ENCODE peak calls at places on chromosomes 12 and 14, in eight cellular contexts. K, F, E, M, R, G, J and W are unnamed samples.

GRCh38 chr12:74644681-74645080 is 107.0 kb downstream of the ATXN7L3B start:
- DNase-seq in K (no peak), F (no peak), E (no peak), M (no peak), R (no peak), G (no peak), J (no peak), W (no peak)

GRCh38 chr12:124568431-124569374 is 1.3 kb upstream of the NCOR2 start:
- DNase-seq in K (peak), F (peak), E (peak), M (peak), R (peak), G (peak), J (peak), W (no peak)

GRCh38 chr12:68036642-68037041 is 47.4 kb downstream of the IFNG-AS1 start:
- DNase-seq in K (no peak), F (no peak), E (no peak), M (no peak), R (no peak), G (no peak), J (no peak), W (no peak)

GRCh38 chr12:96197503-96198272 is 3.5 kb downstream of the ELK3 start:
- DNase-seq in K (no peak), F (no peak), E (no peak), M (no peak), R (peak), G (no peak), J (no peak), W (no peak)

GRCh38 chr12:15856097-15856982 is 25.8 kb upstream of the STRAP start:
- DNase-seq in K (peak), F (no peak), E (no peak), M (peak), R (peak), G (no peak), J (no peak), W (no peak)

GRCh38 chr12:6647083-6647604 is at the start of gene ACRBP:
- DNase-seq in K (peak), F (no peak), E (peak), M (peak), R (peak), G (peak), J (peak), W (no peak)

GRCh38 chr12:62861157-62861535 is 73.8 kb downstream of the PPM1H start:
- DNase-seq in K (no peak), F (no peak), E (no peak), M (no peak), R (no peak), G (no peak), J (no peak), W (no peak)

GRCh38 chr12:47028186-47028585 is 51.2 kb upstream of the PCED1B start:
- DNase-seq in K (no peak), F (no peak), E (no peak), M (no peak), R (no peak), G (no peak), J (no peak), W (no peak)

GRCh38 chr14:102182901-102183619 is 43.4 kb downstream of the WDR20 start:
- DNase-seq in K (no peak), F (no peak), E (no peak), M (no peak), R (peak), G (no peak), J (no peak), W (no peak)

GRCh38 chr12:42186793-42187192 is 42.1 kb upstream of the GXYLT1 start:
- DNase-seq in K (no peak), F (no peak), E (no peak), M (no peak), R (no peak), G (no peak), J (no peak), W (no peak)

GRCh38 chr12:3119745-3120660 is 42.8 kb downstream of the TSPAN9 start:
- DNase-seq in K (no peak), F (no peak), E (peak), M (no peak), R (peak), G (no peak), J (peak), W (no peak)

GRCh38 chr14:55188686-55189295 is 2.6 kb downstream of the DLGAP5 start:
- DNase-seq in K (no peak), F (no peak), E (no peak), M (no peak), R (peak), G (no peak), J (no peak), W (no peak)

GRCh38 chr14:105128059-105128458 is 40.5 kb downstream of the JAG2 start:
- DNase-seq in K (no peak), F (no peak), E (no peak), M (no peak), R (peak), G (no peak), J (no peak), W (no peak)

GRCh38 chr14:98949031-98949430 is 323.0 kb downstream of the BCL11B start:
- DNase-seq in K (no peak), F (no peak), E (no peak), M (no peak), R (no peak), G (no peak), J (no peak), W (no peak)

GRCh38 chr12:118292836-118293235 is 79.9 kb downstream of the TAOK3 start:
- DNase-seq in K (no peak), F (no peak), E (no peak), M (no peak), R (no peak), G (no peak), J (no peak), W (no peak)

GRCh38 chr12:122366685-122367475 is 55.6 kb downstream of the CLIP1 start:
- DNase-seq in K (no peak), F (no peak), E (peak), M (no peak), R (peak), G (peak), J (peak), W (no peak)

GRCh38 chr12:93836616-93837260 is 159.6 kb downstream of the CRADD start:
- DNase-seq in K (no peak), F (peak), E (no peak), M (no peak), R (no peak), G (no peak), J (no peak), W (no peak)

GRCh38 chr12:106113446-106114083 is 25.2 kb downstream of the NUAK1 start:
- DNase-seq in K (no peak), F (no peak), E (no peak), M (no peak), R (peak), G (no peak), J (no peak), W (no peak)

GRCh38 chr14:58215191-58215914 is 15.4 kb downstream of the ACTR10 start:
- DNase-seq in K (no peak), F (no peak), E (no peak), M (no peak), R (no peak), G (no peak), J (no peak), W (no peak)

GRCh38 chr14:68651652-68652432 is 141.0 kb downstream of the ZFP36L1 start:
- DNase-seq in K (no peak), F (no peak), E (no peak), M (no peak), R (peak), G (no peak), J (no peak), W (no peak)

GRCh38 chr12:56071648-56072047 is 8.3 kb upstream of the ERBB3 start:
- DNase-seq in K (no peak), F (no peak), E (no peak), M (no peak), R (peak), G (no peak), J (no peak), W (no peak)

GRCh38 chr12:65335021-65335714 is 56.7 kb downstream of the MSRB3 start:
- DNase-seq in K (no peak), F (no peak), E (peak), M (no peak), R (peak), G (no peak), J (no peak), W (no peak)

GRCh38 chr12:116885496-116885895 is 4.3 kb upstream of the HRK start:
- DNase-seq in K (no peak), F (no peak), E (no peak), M (peak), R (no peak), G (no peak), J (no peak), W (no peak)

GRCh38 chr12:45281994-45282393 is 66.1 kb downstream of the ANO6 start:
- DNase-seq in K (no peak), F (no peak), E (no peak), M (no peak), R (peak), G (no peak), J (no peak), W (no peak)

GRCh38 chr12:22164101-22164500 is 118.1 kb downstream of the CMAS start:
- DNase-seq in K (no peak), F (no peak), E (no peak), M (peak), R (no peak), G (no peak), J (no peak), W (no peak)

GRCh38 chr14:77459072-77459723 is 1.3 kb downstream of the AHSA1 start:
- DNase-seq in K (peak), F (no peak), E (peak), M (peak), R (peak), G (no peak), J (no peak), W (no peak)

GRCh38 chr12:92612611-92613010 is 90.2 kb upstream of the PLEKHG7 start:
- DNase-seq in K (no peak), F (no peak), E (no peak), M (no peak), R (no peak), G (no peak), J (no peak), W (no peak)

GRCh38 chr12:92604786-92605185 is 98.0 kb upstream of the PLEKHG7 start:
- DNase-seq in K (no peak), F (no peak), E (no peak), M (no peak), R (no peak), G (no peak), J (no peak), W (no peak)

GRCh38 chr12:92606956-92607355 is 95.8 kb upstream of the PLEKHG7 start:
- DNase-seq in K (no peak), F (no peak), E (no peak), M (no peak), R (no peak), G (no peak), J (no peak), W (no peak)

GRCh38 chr12:92605621-92606170 is 97.1 kb upstream of the PLEKHG7 start:
- DNase-seq in K (no peak), F (no peak), E (no peak), M (no peak), R (no peak), G (no peak), J (no peak), W (no peak)

GRCh38 chr12:92608418-92609091 is 94.2 kb upstream of the PLEKHG7 start:
- DNase-seq in K (peak), F (no peak), E (no peak), M (peak), R (peak), G (no peak), J (no peak), W (no peak)
- TF ChIP-seq CTCF in K (peak), F (no peak), E (peak), M (peak), R (peak), G (peak), J (peak), W (peak)

GRCh38 chr14:50677527-50678063 is 9.5 kb upstream of the SAV1 start:
- DNase-seq in K (no peak), F (no peak), E (no peak), M (peak), R (peak), G (no peak), J (no peak), W (no peak)
- H3K27ac ChIP-seq in K (no peak), F (no peak), E (no peak), M (no peak), R (peak), G (peak), J (no peak), W (peak)

DNA sequence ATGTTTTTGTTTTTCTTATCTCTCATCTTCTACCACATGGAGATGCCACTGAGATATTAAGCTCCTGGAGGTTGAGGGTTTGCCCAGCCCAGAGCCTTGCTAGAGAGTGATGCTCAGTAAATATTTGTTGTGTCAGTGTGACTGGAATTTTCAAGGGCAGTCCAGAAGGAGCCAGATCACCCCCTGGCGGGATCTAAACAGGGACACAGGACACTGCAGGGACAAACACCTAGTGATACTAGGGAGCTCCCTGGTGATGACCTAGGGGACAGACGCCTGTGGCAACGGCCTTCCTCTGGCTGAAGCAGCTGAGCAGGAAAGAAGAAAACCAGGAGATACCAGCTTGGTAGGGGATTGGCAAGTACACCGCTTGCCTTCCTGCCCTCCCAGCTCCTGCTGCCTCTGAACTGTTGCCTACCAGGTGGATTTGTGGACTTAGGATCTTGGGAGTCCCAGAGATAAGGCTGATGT is 714.4 kb upstream of the TBX3 start:
- DNase-seq in K (no peak), F (peak), E (no peak), M (no peak), R (no peak), G (no peak), J (no peak), W (no peak)
- TF ChIP-seq CTCF in K (no peak), F (no peak), E (peak), M (no peak), R (no peak), G (no peak), J (no peak), W (peak)

GRCh38 chr14:89507521-89507920 is 90.5 kb upstream of the FOXN3 start:
- DNase-seq in K (no peak), F (no peak), E (no peak), M (no peak), R (peak), G (no peak), J (no peak), W (no peak)
- H3K27ac ChIP-seq in K (no peak), F (no peak), E (no peak), M (no peak), R (peak), G (no peak), J (no peak), W (peak)

GRCh38 chr14:106436310-106436905 is 910.0 kb downstream of the TMEM121 start:
- DNase-seq in K (no peak), F (no peak), E (peak), M (peak), R (no peak), G (peak), J (no peak), W (no peak)
- TF ChIP-seq CTCF in K (peak), F (no peak), E (peak), M (peak), R (no peak), G (peak), J (peak), W (peak)

GRCh38 chr14:95490727-95491451 is 25.6 kb downstream of the SYNE3 start:
- DNase-seq in K (no peak), F (no peak), E (peak), M (no peak), R (peak), G (no peak), J (no peak), W (no peak)

GRCh38 chr14:95488376-95489162 is 27.9 kb downstream of the SYNE3 start:
- DNase-seq in K (no peak), F (no peak), E (peak), M (no peak), R (peak), G (no peak), J (peak), W (no peak)

GRCh38 chr14:95487669-95488084 is 28.8 kb downstream of the SYNE3 start:
- DNase-seq in K (no peak), F (no peak), E (no peak), M (no peak), R (no peak), G (no peak), J (no peak), W (no peak)

GRCh38 chr14:95490127-95490526 is 26.3 kb downstream of the SYNE3 start:
- DNase-seq in K (no peak), F (no peak), E (no peak), M (no peak), R (no peak), G (no peak), J (no peak), W (no peak)

DNA sequence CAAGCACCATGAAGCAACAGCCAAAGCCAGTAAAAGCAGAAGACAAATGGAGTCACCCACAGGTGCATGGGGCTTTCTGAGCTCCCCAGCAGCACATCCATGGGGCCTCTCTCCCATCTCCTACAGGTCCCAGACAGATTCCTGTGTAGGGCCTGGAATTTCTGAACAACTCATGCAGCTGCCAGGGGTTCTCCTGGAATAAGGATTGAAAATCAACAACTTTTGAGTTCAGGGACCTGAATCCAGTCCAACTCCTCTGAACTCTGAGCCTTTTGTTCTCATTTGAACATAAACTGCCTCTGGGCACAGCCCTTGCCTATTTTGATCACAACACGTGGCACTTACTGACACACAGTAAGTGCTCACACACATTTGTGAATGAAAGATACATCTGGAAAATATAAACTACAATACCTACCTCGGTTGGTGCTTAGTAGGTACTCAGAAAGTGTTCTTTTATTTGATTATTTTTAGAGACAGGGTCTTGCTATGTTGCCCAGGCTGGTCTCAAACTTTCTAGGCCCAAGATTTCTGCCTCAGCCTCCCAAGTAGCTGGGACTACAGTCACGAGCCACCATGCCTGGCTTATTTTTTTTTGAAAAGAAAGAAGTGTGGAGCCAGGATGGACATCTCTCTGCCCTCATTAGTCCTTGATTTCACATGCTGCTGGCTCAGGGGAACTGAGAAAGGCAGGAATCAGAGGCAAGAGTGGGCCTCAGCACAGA is 27.1 kb downstream of the SYNE3 start:
- DNase-seq in K (no peak), F (no peak), E (no peak), M (peak), R (no peak), G (no peak), J (no peak), W (no peak)
- H3K27ac ChIP-seq in K (no peak), F (peak), E (peak), M (peak), R (no peak), G (no peak), J (peak), W (no peak)

DNA sequence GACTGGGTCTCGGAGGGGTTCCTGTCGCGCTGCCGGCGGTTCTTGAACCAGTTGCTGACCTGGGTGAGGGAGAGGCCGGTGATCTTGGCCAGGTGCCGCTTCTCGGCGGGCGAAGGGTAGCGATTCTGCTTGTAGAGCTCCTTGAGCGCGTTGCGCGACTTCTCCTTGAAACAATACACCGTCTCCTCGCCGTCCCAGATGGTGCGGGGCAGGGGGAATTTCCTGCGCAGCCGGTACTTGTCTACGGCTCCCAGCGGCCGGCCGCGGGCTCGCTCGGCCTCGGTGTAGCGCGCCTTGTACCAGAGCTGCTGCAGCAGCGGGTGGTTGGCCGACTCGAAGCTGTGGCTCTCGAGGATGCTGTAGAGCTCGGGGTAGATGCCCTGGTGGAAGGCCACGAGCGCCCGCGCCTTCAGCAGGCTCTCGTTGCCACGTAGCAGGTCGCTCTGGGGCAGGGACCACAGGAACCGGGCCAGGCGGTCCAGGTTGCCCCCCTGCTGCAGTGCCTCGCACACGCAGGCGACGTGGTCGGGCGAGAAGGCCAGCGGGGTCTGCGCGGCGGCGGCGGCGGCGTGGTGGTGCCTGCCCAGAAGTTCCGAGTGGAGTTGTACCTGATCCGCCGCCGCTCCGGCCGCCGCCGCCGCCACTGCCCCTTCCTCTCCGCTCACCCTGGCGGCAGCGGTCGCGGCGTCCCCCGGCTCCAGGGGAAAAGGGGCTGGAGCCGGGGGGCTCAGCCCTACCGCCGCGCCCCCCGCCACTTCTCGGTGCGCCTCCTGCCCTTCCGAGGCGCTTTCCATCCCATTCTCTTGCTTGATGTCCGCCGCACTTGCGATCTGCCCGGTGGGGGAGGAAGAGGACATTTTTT is 702 bp downstream of the SIX4 start:
- DNase-seq in K (peak), F (no peak), E (peak), M (peak), R (peak), G (peak), J (peak), W (peak)
- TF ChIP-seq CTCF in K (peak), F (no peak), E (no peak), M (no peak), R (no peak), G (no peak), J (no peak), W (no peak)